ENCODE peak calls at places on chromosomes 1 and 21, in seven cellular contexts. I, B, T, D, X, Z and M are unnamed samples.
A peak's percentile ranks its signal among the peaks of the same experiment; 100 is the strongest.

GRCh38 chr1:200676829-200677228 is 7.1 kb upstream of the DDX59 start:
- DNase-seq in I (no peak), B (no peak), T (no peak), D (no peak), X (no peak), Z (no peak), M (no peak)

GRCh38 chr1:94974224-94974623 is 47.3 kb upstream of the CNN3 start:
- DNase-seq in I (no peak), B (no peak), T (no peak), D (no peak), X (no peak), Z (no peak), M (no peak)

GRCh38 chr1:68322837-68323687 is 90.7 kb upstream of the WLS start:
- DNase-seq in I (no peak), B (no peak), T (peak; percentile 27), D (no peak), X (no peak), Z (no peak), M (no peak)

GRCh38 chr1:6298530-6298929 is 37.6 kb upstream of the GPR153 start:
- DNase-seq in I (no peak), B (no peak), T (no peak), D (no peak), X (no peak), Z (no peak), M (no peak)

GRCh38 chr1:183185941-183186490 is at the start of gene LAMC2:
- DNase-seq in I (no peak), B (no peak), T (no peak), D (no peak), X (no peak), Z (peak; percentile 70), M (no peak)

GRCh38 chr1:231315887-231316286 is 21.8 kb downstream of the EXOC8 start:
- DNase-seq in I (no peak), B (peak; percentile 62), T (peak; percentile 66), D (peak; percentile 16), X (peak; percentile 51), Z (peak; percentile 47), M (peak; percentile 41)

GRCh38 chr21:29788752-29789151 is 151.0 kb downstream of the GRIK1 start:
- DNase-seq in I (no peak), B (no peak), T (no peak), D (no peak), X (no peak), Z (no peak), M (no peak)

GRCh38 chr1:10664251-10664650 is 132.2 kb downstream of the CASZ1 start:
- DNase-seq in I (no peak), B (no peak), T (peak; percentile 62), D (no peak), X (no peak), Z (no peak), M (no peak)

GRCh38 chr1:1777510-1777909 is 760 bp downstream of the NADK start:
- DNase-seq in I (no peak), B (no peak), T (peak; percentile 47), D (no peak), X (no peak), Z (no peak), M (no peak)

GRCh38 chr1:48207536-48208075 is 14.9 kb upstream of the SLC5A9 start:
- DNase-seq in I (no peak), B (no peak), T (no peak), D (no peak), X (no peak), Z (no peak), M (no peak)

GRCh38 chr1:26697978-26698849 is 2.4 kb downstream of the ARID1A start:
- DNase-seq in I (no peak), B (peak; percentile 52), T (peak; percentile 76), D (peak; percentile 36), X (peak; percentile 89), Z (no peak), M (no peak)

GRCh38 chr21:43283136-43283924 is 114.5 kb downstream of the CRYAA start:
- DNase-seq in I (no peak), B (no peak), T (no peak), D (no peak), X (no peak), Z (no peak), M (no peak)

GRCh38 chr1:112882271-112882744 is 73.7 kb downstream of the SLC16A1 start:
- DNase-seq in I (no peak), B (no peak), T (peak; percentile 23), D (no peak), X (no peak), Z (no peak), M (no peak)

GRCh38 chr1:114756949-114757454 is 782 bp downstream of the CSDE1 start:
- DNase-seq in I (no peak), B (no peak), T (peak; percentile 38), D (no peak), X (peak; percentile 49), Z (no peak), M (no peak)
- TF ChIP-seq TAF1 in I (no peak), B (no peak), T (no peak), D (no peak), X (no peak), Z (no peak), M (no peak)

DNA sequence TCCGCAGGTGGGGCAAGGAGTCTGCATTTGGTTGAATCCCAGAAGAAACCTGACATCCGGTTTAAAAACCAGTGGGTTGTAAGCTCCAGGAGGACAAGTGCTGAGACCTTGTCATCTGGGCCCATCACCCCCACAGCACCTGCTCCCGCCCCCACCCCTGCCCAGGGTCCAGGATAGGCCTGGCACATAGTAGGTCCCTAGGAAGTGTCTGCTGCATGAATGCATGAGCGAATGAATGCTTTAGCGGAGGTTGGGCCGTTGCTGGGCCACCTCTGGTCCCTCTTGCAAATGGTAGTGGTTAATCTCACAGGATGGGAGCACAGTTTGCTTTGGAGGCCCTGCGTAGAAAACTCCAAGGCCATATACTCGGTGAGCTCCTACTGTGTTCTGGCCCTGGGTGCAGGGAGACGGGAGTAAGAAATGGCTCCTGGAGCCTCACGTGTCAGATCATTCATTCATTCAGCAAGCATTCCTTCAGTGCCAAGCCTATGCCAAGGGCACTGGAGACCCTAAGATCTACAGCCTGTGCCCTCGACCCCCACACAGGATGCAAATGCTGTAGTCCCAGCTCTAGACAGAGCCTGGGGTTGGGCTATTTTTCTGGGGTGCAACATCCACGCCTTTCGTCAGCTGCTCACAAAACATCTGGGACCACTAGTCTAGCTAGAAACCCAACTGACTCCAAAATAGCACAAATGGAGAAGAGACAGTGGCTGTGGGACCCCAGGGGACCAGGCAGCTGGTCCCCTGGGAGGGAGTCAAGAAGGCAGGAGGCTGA is 28.9 kb downstream of the EPHA2 start:
- DNase-seq in I (no peak), B (no peak), T (no peak), D (no peak), X (no peak), Z (no peak), M (no peak)
- TF ChIP-seq TAF1 in I (no peak), B (no peak), T (no peak), D (no peak), X (no peak), Z (no peak), M (no peak)

DNA sequence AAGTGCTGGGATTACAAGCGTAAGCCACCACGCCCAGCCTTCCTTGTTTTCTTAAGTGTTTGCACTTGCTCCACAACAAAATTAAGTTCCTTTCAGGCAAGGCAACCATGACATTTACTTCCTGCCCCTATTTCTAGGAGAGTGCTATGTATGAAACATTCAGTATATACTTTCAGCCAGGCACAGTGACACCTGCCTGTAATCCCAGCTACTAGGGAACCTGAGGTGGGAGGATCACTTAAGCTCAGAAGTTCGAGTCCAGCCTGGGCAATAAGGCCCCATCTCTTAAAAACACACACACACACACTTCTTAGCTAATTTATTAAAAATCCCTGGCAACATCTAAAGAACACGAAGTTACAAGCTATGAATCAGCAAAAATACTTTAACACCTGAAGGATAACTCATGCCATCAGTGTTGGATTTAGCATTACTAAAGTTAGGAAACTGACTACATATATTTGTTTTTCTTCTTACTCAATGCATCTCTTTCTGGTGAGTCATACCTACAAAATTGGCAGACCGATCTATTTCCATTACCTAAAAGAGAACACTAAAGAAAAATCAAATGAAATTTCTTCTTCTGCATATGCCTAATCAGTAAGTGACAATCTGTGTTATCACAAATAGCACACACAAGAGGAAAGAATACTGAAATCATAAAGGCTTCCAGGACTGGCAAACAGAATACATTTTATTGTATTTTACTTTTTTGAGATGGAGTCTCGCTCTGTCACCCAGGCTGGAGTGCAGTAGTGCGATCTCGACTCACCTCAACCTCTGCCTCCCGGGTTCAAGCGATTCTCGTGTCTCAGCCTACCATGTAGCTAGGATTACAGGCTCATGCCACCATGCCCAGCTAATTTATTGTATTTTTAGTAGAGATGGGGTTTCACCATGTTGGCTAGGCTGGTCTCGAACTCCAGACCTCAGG is 41.5 kb downstream of the RNF115 start:
- DNase-seq in I (no peak), B (no peak), T (no peak), D (no peak), X (peak; percentile 69), Z (no peak), M (no peak)
- TF ChIP-seq TAF1 in I (no peak), B (no peak), T (no peak), D (no peak), X (no peak), Z (no peak), M (no peak)

DNA sequence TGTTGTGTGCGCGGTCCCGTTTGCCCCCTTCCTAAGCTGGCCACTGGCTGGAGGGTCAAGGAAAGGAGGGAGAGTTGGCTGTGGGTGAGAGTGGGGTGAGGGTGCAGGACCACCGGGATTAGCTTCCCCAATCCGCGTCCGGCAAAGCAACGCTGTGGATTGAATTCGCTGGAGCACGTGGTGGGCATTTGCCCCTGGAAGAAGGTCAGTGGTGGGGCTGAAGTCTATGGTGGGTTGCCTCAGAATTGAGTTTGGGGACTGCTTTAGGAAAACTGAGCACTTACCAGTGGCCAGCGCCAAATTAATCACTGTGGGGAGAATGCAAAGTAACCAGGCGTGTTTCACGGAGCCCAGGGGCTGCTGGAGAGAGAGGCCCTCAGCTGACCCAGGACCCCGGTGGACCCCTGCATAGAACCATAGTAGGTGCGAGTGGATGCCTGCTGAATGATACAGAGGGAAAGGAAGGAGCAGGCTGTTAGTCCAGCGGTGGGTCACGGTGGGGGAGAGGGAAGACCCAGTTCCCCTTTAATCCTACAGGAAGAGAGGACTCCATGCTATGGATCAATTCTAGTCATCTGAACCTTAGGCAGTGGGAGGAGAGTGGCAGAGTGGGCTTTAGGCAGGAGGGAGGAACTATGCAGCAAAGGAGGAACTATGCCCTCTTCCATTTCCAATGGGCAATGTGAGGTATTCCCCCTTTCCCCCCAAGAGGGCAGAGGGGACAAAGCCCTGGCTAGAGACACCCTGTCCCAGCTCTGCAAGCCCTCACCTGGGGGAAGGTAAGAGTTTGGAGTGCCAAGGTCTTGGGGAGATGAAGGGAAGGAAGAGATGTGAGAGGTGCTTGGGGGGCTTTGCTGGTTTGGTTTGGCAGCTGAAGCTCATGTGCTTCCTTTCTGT is 1.2 kb downstream of the TNFRSF8 start:
- DNase-seq in I (no peak), B (no peak), T (no peak), D (no peak), X (no peak), Z (no peak), M (no peak)
- TF ChIP-seq TAF1 in I (no peak), B (no peak), T (no peak), D (no peak), X (no peak), Z (no peak), M (no peak)